ENCODE peak calls at places on chromosomes 6 and 20, in nine cellular contexts. One of them, this sample, is unnamed.

GRCh38 chr20:24968278-24968677 is 19.2 kb downstream of the CST7 start:
- DNase-seq in H7: no peak
- DNase-seq in HCT116: no peak
- DNase-seq in caudate nucleus: no peak
- DNase-seq in lower leg skin: no peak
- DNase-seq in NCI-H1436: no peak
- DNase-seq in heart left ventricle: no peak
- DNase-seq in activated T-helper 9 cell treated with anti-CD3 and anti-CD28 coated beads, Interleukin-2, amount 50 U/mL, for 16 hours: no peak
- DNase-seq in dorsolateral prefrontal cortex: peak; percentile 20
- DNase-seq in this sample: no peak

GRCh38 chr6:112122758-112123157 is 35.4 kb downstream of the FAM229B start:
- DNase-seq in H7: no peak
- DNase-seq in HCT116: no peak
- DNase-seq in caudate nucleus: no peak
- DNase-seq in lower leg skin: no peak
- DNase-seq in NCI-H1436: no peak
- DNase-seq in heart left ventricle: no peak
- DNase-seq in activated T-helper 9 cell treated with anti-CD3 and anti-CD28 coated beads, Interleukin-2, amount 50 U/mL, for 16 hours: no peak
- DNase-seq in dorsolateral prefrontal cortex: no peak
- DNase-seq in this sample: no peak

GRCh38 chr20:46210672-46211330 is 92.7 kb downstream of the CD40 start:
- DNase-seq in H7: no peak
- DNase-seq in HCT116: no peak
- DNase-seq in caudate nucleus: no peak
- DNase-seq in lower leg skin: no peak
- DNase-seq in NCI-H1436: no peak
- DNase-seq in heart left ventricle: no peak
- DNase-seq in activated T-helper 9 cell treated with anti-CD3 and anti-CD28 coated beads, Interleukin-2, amount 50 U/mL, for 16 hours: no peak
- DNase-seq in dorsolateral prefrontal cortex: no peak
- DNase-seq in this sample: no peak

GRCh38 chr20:58131581-58132142 is 96.8 kb downstream of the ANKRD60 start:
- DNase-seq in H7: no peak
- DNase-seq in HCT116: peak; percentile 27
- DNase-seq in caudate nucleus: no peak
- DNase-seq in lower leg skin: peak; percentile 13
- DNase-seq in NCI-H1436: peak; percentile 24
- DNase-seq in heart left ventricle: no peak
- DNase-seq in activated T-helper 9 cell treated with anti-CD3 and anti-CD28 coated beads, Interleukin-2, amount 50 U/mL, for 16 hours: no peak
- DNase-seq in dorsolateral prefrontal cortex: no peak
- DNase-seq in this sample: peak; percentile 88

GRCh38 chr6:169868458-169868857 is 117.0 kb downstream of the ERMARD start:
- DNase-seq in H7: peak; percentile 66
- DNase-seq in HCT116: no peak
- DNase-seq in caudate nucleus: no peak
- DNase-seq in lower leg skin: no peak
- DNase-seq in NCI-H1436: no peak
- DNase-seq in heart left ventricle: peak; percentile 67
- DNase-seq in activated T-helper 9 cell treated with anti-CD3 and anti-CD28 coated beads, Interleukin-2, amount 50 U/mL, for 16 hours: no peak
- DNase-seq in dorsolateral prefrontal cortex: no peak
- DNase-seq in this sample: no peak

GRCh38 chr6:148407372-148407771 is 64.7 kb downstream of the SASH1 start:
- DNase-seq in H7: no peak
- DNase-seq in HCT116: no peak
- DNase-seq in caudate nucleus: no peak
- DNase-seq in lower leg skin: peak; percentile 63
- DNase-seq in NCI-H1436: no peak
- DNase-seq in heart left ventricle: peak; percentile 46
- DNase-seq in activated T-helper 9 cell treated with anti-CD3 and anti-CD28 coated beads, Interleukin-2, amount 50 U/mL, for 16 hours: no peak
- DNase-seq in dorsolateral prefrontal cortex: no peak
- DNase-seq in this sample: no peak

GRCh38 chr6:60991427-60992028 is 1294.5 kb downstream of the KHDRBS2 start:
- DNase-seq in H7: no peak
- DNase-seq in HCT116: no peak
- DNase-seq in caudate nucleus: no peak
- DNase-seq in lower leg skin: no peak
- DNase-seq in NCI-H1436: no peak
- DNase-seq in heart left ventricle: no peak
- DNase-seq in activated T-helper 9 cell treated with anti-CD3 and anti-CD28 coated beads, Interleukin-2, amount 50 U/mL, for 16 hours: no peak
- DNase-seq in dorsolateral prefrontal cortex: no peak
- DNase-seq in this sample: no peak

GRCh38 chr20:36355469-36356171 is 49.5 kb downstream of the DLGAP4 start:
- DNase-seq in H7: no peak
- DNase-seq in HCT116: peak; percentile 18
- DNase-seq in caudate nucleus: no peak
- DNase-seq in lower leg skin: no peak
- DNase-seq in NCI-H1436: no peak
- DNase-seq in heart left ventricle: no peak
- DNase-seq in activated T-helper 9 cell treated with anti-CD3 and anti-CD28 coated beads, Interleukin-2, amount 50 U/mL, for 16 hours: no peak
- DNase-seq in dorsolateral prefrontal cortex: no peak
- DNase-seq in this sample: no peak

GRCh38 chr6:55957961-55958422 is 82.6 kb upstream of the BMP5 start:
- DNase-seq in H7: no peak
- DNase-seq in HCT116: no peak
- DNase-seq in caudate nucleus: no peak
- DNase-seq in lower leg skin: no peak
- DNase-seq in NCI-H1436: no peak
- DNase-seq in heart left ventricle: no peak
- DNase-seq in activated T-helper 9 cell treated with anti-CD3 and anti-CD28 coated beads, Interleukin-2, amount 50 U/mL, for 16 hours: no peak
- DNase-seq in dorsolateral prefrontal cortex: no peak
- DNase-seq in this sample: no peak

GRCh38 chr20:18672826-18673225 is 85.0 kb downstream of the DTD1 start:
- DNase-seq in H7: no peak
- DNase-seq in HCT116: no peak
- DNase-seq in caudate nucleus: no peak
- DNase-seq in lower leg skin: no peak
- DNase-seq in NCI-H1436: peak; percentile 35
- DNase-seq in heart left ventricle: no peak
- DNase-seq in activated T-helper 9 cell treated with anti-CD3 and anti-CD28 coated beads, Interleukin-2, amount 50 U/mL, for 16 hours: no peak
- DNase-seq in dorsolateral prefrontal cortex: no peak
- DNase-seq in this sample: no peak

GRCh38 chr6:25166955-25167753 is 112.0 kb upstream of the CARMIL1 start:
- DNase-seq in H7: no peak
- DNase-seq in HCT116: no peak
- DNase-seq in caudate nucleus: no peak
- DNase-seq in lower leg skin: no peak
- DNase-seq in NCI-H1436: no peak
- DNase-seq in heart left ventricle: no peak
- DNase-seq in activated T-helper 9 cell treated with anti-CD3 and anti-CD28 coated beads, Interleukin-2, amount 50 U/mL, for 16 hours: no peak
- DNase-seq in dorsolateral prefrontal cortex: no peak
- DNase-seq in this sample: no peak

GRCh38 chr6:90907931-90908655 is 321.2 kb upstream of the MAP3K7 start:
- DNase-seq in H7: no peak
- DNase-seq in HCT116: no peak
- DNase-seq in caudate nucleus: no peak
- DNase-seq in lower leg skin: no peak
- DNase-seq in NCI-H1436: no peak
- DNase-seq in heart left ventricle: no peak
- DNase-seq in activated T-helper 9 cell treated with anti-CD3 and anti-CD28 coated beads, Interleukin-2, amount 50 U/mL, for 16 hours: no peak
- DNase-seq in dorsolateral prefrontal cortex: no peak
- DNase-seq in this sample: no peak

GRCh38 chr20:31605902-31606677 is 1.0 kb downstream of the ID1 start:
- DNase-seq in H7: peak; percentile 86
- DNase-seq in HCT116: no peak
- DNase-seq in caudate nucleus: no peak
- DNase-seq in lower leg skin: no peak
- DNase-seq in NCI-H1436: no peak
- DNase-seq in heart left ventricle: peak; percentile 41
- DNase-seq in activated T-helper 9 cell treated with anti-CD3 and anti-CD28 coated beads, Interleukin-2, amount 50 U/mL, for 16 hours: no peak
- DNase-seq in dorsolateral prefrontal cortex: no peak
- DNase-seq in this sample: no peak

GRCh38 chr6:157941101-157941863 is 40.4 kb upstream of the SYNJ2 start:
- DNase-seq in H7: no peak
- DNase-seq in HCT116: no peak
- DNase-seq in caudate nucleus: peak; percentile 61
- DNase-seq in lower leg skin: no peak
- DNase-seq in NCI-H1436: no peak
- DNase-seq in heart left ventricle: no peak
- DNase-seq in activated T-helper 9 cell treated with anti-CD3 and anti-CD28 coated beads, Interleukin-2, amount 50 U/mL, for 16 hours: no peak
- DNase-seq in dorsolateral prefrontal cortex: peak; percentile 88
- DNase-seq in this sample: peak; percentile 80

GRCh38 chr6:52571099-52571755 is 5.6 kb downstream of the TRAM2 start:
- DNase-seq in H7: no peak
- DNase-seq in HCT116: no peak
- DNase-seq in caudate nucleus: no peak
- DNase-seq in lower leg skin: no peak
- DNase-seq in NCI-H1436: no peak
- DNase-seq in heart left ventricle: no peak
- DNase-seq in activated T-helper 9 cell treated with anti-CD3 and anti-CD28 coated beads, Interleukin-2, amount 50 U/mL, for 16 hours: no peak
- DNase-seq in dorsolateral prefrontal cortex: no peak
- DNase-seq in this sample: no peak

GRCh38 chr6:141562181-141562800 is 570.4 kb upstream of the GJE1 start:
- DNase-seq in H7: peak; percentile 28
- DNase-seq in HCT116: no peak
- DNase-seq in caudate nucleus: no peak
- DNase-seq in lower leg skin: no peak
- DNase-seq in NCI-H1436: no peak
- DNase-seq in heart left ventricle: peak; percentile 33
- DNase-seq in activated T-helper 9 cell treated with anti-CD3 and anti-CD28 coated beads, Interleukin-2, amount 50 U/mL, for 16 hours: no peak
- DNase-seq in dorsolateral prefrontal cortex: no peak
- DNase-seq in this sample: no peak

GRCh38 chr20:61115627-61116026 is 136.4 kb upstream of the CDH4 start:
- DNase-seq in H7: peak; percentile 60
- DNase-seq in HCT116: no peak
- DNase-seq in caudate nucleus: no peak
- DNase-seq in lower leg skin: no peak
- DNase-seq in NCI-H1436: no peak
- DNase-seq in heart left ventricle: peak; percentile 71
- DNase-seq in activated T-helper 9 cell treated with anti-CD3 and anti-CD28 coated beads, Interleukin-2, amount 50 U/mL, for 16 hours: no peak
- DNase-seq in dorsolateral prefrontal cortex: no peak
- DNase-seq in this sample: no peak

GRCh38 chr6:3250278-3250677 is 8.5 kb upstream of the PSMG4 start:
- DNase-seq in H7: no peak
- DNase-seq in HCT116: no peak
- DNase-seq in caudate nucleus: no peak
- DNase-seq in lower leg skin: no peak
- DNase-seq in NCI-H1436: no peak
- DNase-seq in heart left ventricle: no peak
- DNase-seq in activated T-helper 9 cell treated with anti-CD3 and anti-CD28 coated beads, Interleukin-2, amount 50 U/mL, for 16 hours: no peak
- DNase-seq in dorsolateral prefrontal cortex: no peak
- DNase-seq in this sample: no peak

GRCh38 chr6:72140795-72141194 is 254.4 kb downstream of the RIMS1 start:
- DNase-seq in H7: peak; percentile 5
- DNase-seq in HCT116: no peak
- DNase-seq in caudate nucleus: no peak
- DNase-seq in lower leg skin: no peak
- DNase-seq in NCI-H1436: no peak
- DNase-seq in heart left ventricle: no peak
- DNase-seq in activated T-helper 9 cell treated with anti-CD3 and anti-CD28 coated beads, Interleukin-2, amount 50 U/mL, for 16 hours: no peak
- DNase-seq in dorsolateral prefrontal cortex: no peak
- DNase-seq in this sample: no peak

GRCh38 chr6:31186052-31186734 is 15.7 kb upstream of the POU5F1 start:
- DNase-seq in H7: no peak
- DNase-seq in HCT116: no peak
- DNase-seq in caudate nucleus: no peak
- DNase-seq in lower leg skin: no peak
- DNase-seq in NCI-H1436: no peak
- DNase-seq in heart left ventricle: peak; percentile 87
- DNase-seq in activated T-helper 9 cell treated with anti-CD3 and anti-CD28 coated beads, Interleukin-2, amount 50 U/mL, for 16 hours: no peak
- DNase-seq in dorsolateral prefrontal cortex: no peak
- DNase-seq in this sample: no peak

GRCh38 chr6:73656501-73657145 is 2.8 kb upstream of the SLC17A5 start:
- DNase-seq in H7: no peak
- DNase-seq in HCT116: no peak
- DNase-seq in caudate nucleus: no peak
- DNase-seq in lower leg skin: no peak
- DNase-seq in NCI-H1436: no peak
- DNase-seq in heart left ventricle: no peak
- DNase-seq in activated T-helper 9 cell treated with anti-CD3 and anti-CD28 coated beads, Interleukin-2, amount 50 U/mL, for 16 hours: no peak
- DNase-seq in dorsolateral prefrontal cortex: no peak
- DNase-seq in this sample: no peak

GRCh38 chr20:14295238-14295637 is 42.2 kb downstream of the FLRT3 start:
- DNase-seq in H7: no peak
- DNase-seq in HCT116: no peak
- DNase-seq in caudate nucleus: no peak
- DNase-seq in lower leg skin: no peak
- DNase-seq in NCI-H1436: no peak
- DNase-seq in heart left ventricle: no peak
- DNase-seq in activated T-helper 9 cell treated with anti-CD3 and anti-CD28 coated beads, Interleukin-2, amount 50 U/mL, for 16 hours: no peak
- DNase-seq in dorsolateral prefrontal cortex: no peak
- DNase-seq in this sample: no peak

GRCh38 chr6:628772-629171 is 28.1 kb downstream of the HUS1B start:
- DNase-seq in H7: no peak
- DNase-seq in HCT116: no peak
- DNase-seq in caudate nucleus: no peak
- DNase-seq in lower leg skin: no peak
- DNase-seq in NCI-H1436: no peak
- DNase-seq in heart left ventricle: no peak
- DNase-seq in activated T-helper 9 cell treated with anti-CD3 and anti-CD28 coated beads, Interleukin-2, amount 50 U/mL, for 16 hours: no peak
- DNase-seq in dorsolateral prefrontal cortex: no peak
- DNase-seq in this sample: no peak

GRCh38 chr6:20302702-20303251 is 90.5 kb upstream of the MBOAT1 start:
- DNase-seq in H7: no peak
- DNase-seq in HCT116: no peak
- DNase-seq in caudate nucleus: no peak
- DNase-seq in lower leg skin: no peak
- DNase-seq in NCI-H1436: no peak
- DNase-seq in heart left ventricle: no peak
- DNase-seq in activated T-helper 9 cell treated with anti-CD3 and anti-CD28 coated beads, Interleukin-2, amount 50 U/mL, for 16 hours: no peak
- DNase-seq in dorsolateral prefrontal cortex: no peak
- DNase-seq in this sample: peak; percentile 42

GRCh38 chr20:1816384-1817381 is 78.5 kb upstream of the SIRPA start:
- DNase-seq in H7: peak; percentile 22
- DNase-seq in HCT116: no peak
- DNase-seq in caudate nucleus: no peak
- DNase-seq in lower leg skin: no peak
- DNase-seq in NCI-H1436: no peak
- DNase-seq in heart left ventricle: peak; percentile 48
- DNase-seq in activated T-helper 9 cell treated with anti-CD3 and anti-CD28 coated beads, Interleukin-2, amount 50 U/mL, for 16 hours: no peak
- DNase-seq in dorsolateral prefrontal cortex: no peak
- DNase-seq in this sample: peak; percentile 90

GRCh38 chr6:72464791-72465691 is 156.8 kb upstream of the KCNQ5 start:
- DNase-seq in H7: no peak
- DNase-seq in HCT116: no peak
- DNase-seq in caudate nucleus: no peak
- DNase-seq in lower leg skin: no peak
- DNase-seq in NCI-H1436: no peak
- DNase-seq in heart left ventricle: no peak
- DNase-seq in activated T-helper 9 cell treated with anti-CD3 and anti-CD28 coated beads, Interleukin-2, amount 50 U/mL, for 16 hours: no peak
- DNase-seq in dorsolateral prefrontal cortex: peak; percentile 53
- DNase-seq in this sample: no peak

GRCh38 chr6:119079288-119079809 is 885 bp upstream of the FAM184A start:
- DNase-seq in H7: no peak
- DNase-seq in HCT116: no peak
- DNase-seq in caudate nucleus: no peak
- DNase-seq in lower leg skin: peak; percentile 15
- DNase-seq in NCI-H1436: no peak
- DNase-seq in heart left ventricle: no peak
- DNase-seq in activated T-helper 9 cell treated with anti-CD3 and anti-CD28 coated beads, Interleukin-2, amount 50 U/mL, for 16 hours: no peak
- DNase-seq in dorsolateral prefrontal cortex: no peak
- DNase-seq in this sample: no peak

GRCh38 chr20:57650756-57651483 is 30.7 kb upstream of the ZBP1 start:
- DNase-seq in H7: peak; percentile 42
- DNase-seq in HCT116: no peak
- DNase-seq in caudate nucleus: no peak
- DNase-seq in lower leg skin: no peak
- DNase-seq in NCI-H1436: no peak
- DNase-seq in heart left ventricle: no peak
- DNase-seq in activated T-helper 9 cell treated with anti-CD3 and anti-CD28 coated beads, Interleukin-2, amount 50 U/mL, for 16 hours: no peak
- DNase-seq in dorsolateral prefrontal cortex: no peak
- DNase-seq in this sample: peak; percentile 84

GRCh38 chr6:143872211-143872610 is 7.9 kb downstream of the ZC2HC1B start:
- DNase-seq in H7: no peak
- DNase-seq in HCT116: no peak
- DNase-seq in caudate nucleus: no peak
- DNase-seq in lower leg skin: no peak
- DNase-seq in NCI-H1436: no peak
- DNase-seq in heart left ventricle: no peak
- DNase-seq in activated T-helper 9 cell treated with anti-CD3 and anti-CD28 coated beads, Interleukin-2, amount 50 U/mL, for 16 hours: no peak
- DNase-seq in dorsolateral prefrontal cortex: no peak
- DNase-seq in this sample: no peak

GRCh38 chr6:47352966-47353365 is 43.3 kb upstream of the TNFRSF21 start:
- DNase-seq in H7: no peak
- DNase-seq in HCT116: no peak
- DNase-seq in caudate nucleus: no peak
- DNase-seq in lower leg skin: no peak
- DNase-seq in NCI-H1436: no peak
- DNase-seq in heart left ventricle: no peak
- DNase-seq in activated T-helper 9 cell treated with anti-CD3 and anti-CD28 coated beads, Interleukin-2, amount 50 U/mL, for 16 hours: no peak
- DNase-seq in dorsolateral prefrontal cortex: no peak
- DNase-seq in this sample: no peak

GRCh38 chr20:62598761-62599194 is 43.5 kb upstream of the SLCO4A1 start:
- DNase-seq in H7: no peak
- DNase-seq in HCT116: peak; percentile 84
- DNase-seq in caudate nucleus: no peak
- DNase-seq in lower leg skin: no peak
- DNase-seq in NCI-H1436: no peak
- DNase-seq in heart left ventricle: no peak
- DNase-seq in activated T-helper 9 cell treated with anti-CD3 and anti-CD28 coated beads, Interleukin-2, amount 50 U/mL, for 16 hours: no peak
- DNase-seq in dorsolateral prefrontal cortex: no peak
- DNase-seq in this sample: no peak